ENCODE peak calls at places on chromosome 2, in seven cellular contexts. T, A, V, G, P, R and D are unnamed samples.

GRCh38 chr2:29502452-29502851 is 387.2 kb downstream of the CLIP4 start:
- DNase-seq in R (no peak), G (peak; percentile 32), V (no peak), A (peak; percentile 63), T (no peak), P (no peak), D (no peak)

GRCh38 chr2:14756122-14756541 is 123.6 kb downstream of the LRATD1 start:
- DNase-seq in V (no peak), P (no peak), T (no peak), R (no peak), A (peak; percentile 32), G (no peak), D (no peak)

GRCh38 chr2:154370873-154371272 is 327.6 kb upstream of the KCNJ3 start:
- DNase-seq in A (no peak), V (no peak), P (no peak), G (no peak), R (no peak), T (no peak), D (no peak)

GRCh38 chr2:207408086-207408794 is 121.5 kb upstream of the CREB1 start:
- DNase-seq in V (peak; percentile 35), T (no peak), A (no peak), P (no peak), R (no peak), G (peak; percentile 88), D (no peak)

GRCh38 chr2:27428978-27429541 is 629 bp downstream of the NRBP1 start:
- DNase-seq in R (peak; percentile 92), A (peak; percentile 82), P (peak; percentile 91), T (peak; percentile 93), V (peak; percentile 88), G (peak; percentile 89), D (peak; percentile 79)

GRCh38 chr2:73902284-73902683 is 9.5 kb downstream of the ACTG2 start:
- DNase-seq in R (no peak), P (peak; percentile 17), G (no peak), A (no peak), V (no peak), T (no peak), D (no peak)

GRCh38 chr2:33448216-33448899 is 28.1 kb upstream of the RASGRP3 start:
- DNase-seq in T (no peak), V (no peak), R (no peak), P (no peak), A (no peak), G (no peak), D (no peak)

GRCh38 chr2:208175069-208175842 is 11.9 kb upstream of the CRYGA start:
- DNase-seq in A (peak; percentile 71), G (peak; percentile 78), P (peak; percentile 84), R (peak; percentile 88), V (peak; percentile 77), T (peak; percentile 92), D (peak; percentile 72)

GRCh38 chr2:172047486-172048194 is 37.7 kb upstream of the DLX1 start:
- DNase-seq in P (no peak), G (no peak), R (no peak), A (no peak), V (no peak), T (no peak), D (no peak)

GRCh38 chr2:68767031-68767961 is 32.7 kb downstream of the ARHGAP25 start:
- DNase-seq in T (no peak), R (peak; percentile 85), G (no peak), V (no peak), P (no peak), A (no peak), D (no peak)

GRCh38 chr2:175445276-175445675 is 263.8 kb upstream of the ATP5MC3 start:
- DNase-seq in A (no peak), P (no peak), G (no peak), V (no peak), R (no peak), T (peak; percentile 2), D (no peak)

GRCh38 chr2:108403494-108403893 is 25.7 kb downstream of the SULT1C4 start:
- DNase-seq in T (no peak), P (no peak), G (peak; percentile 48), A (peak; percentile 73), V (no peak), R (peak; percentile 45), D (no peak)

GRCh38 chr2:226738821-226739507 is 60.7 kb downstream of the IRS1 start:
- DNase-seq in G (no peak), T (no peak), V (no peak), R (peak; percentile 52), A (no peak), P (no peak), D (no peak)

GRCh38 chr2:207926133-207927076 is 98.9 kb downstream of the PLEKHM3 start:
- DNase-seq in T (peak; percentile 94), P (peak; percentile 90), R (peak; percentile 53), V (peak; percentile 46), G (no peak), A (peak; percentile 85), D (peak; percentile 46)

GRCh38 chr2:99697811-99698568 is 208.2 kb upstream of the REV1 start:
- DNase-seq in T (peak; percentile 14), A (peak; percentile 98), R (no peak), V (no peak), P (no peak), G (no peak), D (no peak)

GRCh38 chr2:107584577-107584976 is 242.1 kb upstream of the RGPD4 start:
- DNase-seq in V (no peak), G (no peak), R (no peak), P (no peak), A (peak; percentile 51), T (no peak), D (no peak)

GRCh38 chr2:220562375-220563140 is 935.1 kb downstream of the SLC4A3 start:
- DNase-seq in R (no peak), V (no peak), T (no peak), P (no peak), G (no peak), A (no peak), D (no peak)

GRCh38 chr2:40654346-40654745 is 202.5 kb upstream of the SLC8A1 start:
- DNase-seq in R (no peak), V (no peak), A (no peak), G (no peak), T (no peak), P (no peak), D (no peak)

GRCh38 chr2:95207111-95207961 is at the start of gene ZNF892:
- DNase-seq in R (peak; percentile 95), G (peak; percentile 94), A (peak; percentile 82), T (peak; percentile 84), P (peak; percentile 95), V (peak; percentile 93), D (peak; percentile 91)
- H3K27ac ChIP-seq in R (peak within 1 kb of the TSS; percentile 92), G (peak within 1 kb of the TSS; percentile 71), A (peak within 1 kb of the TSS; percentile 53), T (peak within 1 kb of the TSS; percentile 82), P (peak within 1 kb of the TSS; percentile 81), V (peak within 1 kb of the TSS; percentile 90), D (peak within 1 kb of the TSS; percentile 93)

GRCh38 chr2:17753803-17754663 is at the start of the genes GEN1 and SMC6:
- DNase-seq in A (peak; percentile 82), P (peak; percentile 93), G (peak; percentile 95), T (peak; percentile 88), V (peak; percentile 88), R (peak; percentile 96), D (peak; percentile 89)

GRCh38 chr2:17754773-17755425 is 961 bp downstream of the GEN1 start:
- DNase-seq in P (no peak), G (peak; percentile 49), A (no peak), T (no peak), V (no peak), R (no peak), D (no peak)

GRCh38 chr2:17749753-17750438 is 3.7 kb downstream of the SMC6 start:
- DNase-seq in G (no peak), P (no peak), V (no peak), T (no peak), A (no peak), R (no peak), D (no peak)

GRCh38 chr2:17752281-17752680 is 1.3 kb downstream of the SMC6 start:
- DNase-seq in P (no peak), A (no peak), T (no peak), R (no peak), G (no peak), V (no peak), D (no peak)

GRCh38 chr2:17752892-17753802 is 463 bp downstream of the SMC6 start:
- DNase-seq in R (peak; percentile 68), T (peak; percentile 55), P (peak; percentile 66), A (peak; percentile 34), G (peak; percentile 83), V (peak; percentile 64), D (no peak)
- TF ChIP-seq POLR2A in R (peak; percentile 39), T (peak; percentile 37), P (no peak), A (no peak), G (peak; percentile 41), V (no peak), D (peak; percentile 61)

DNA sequence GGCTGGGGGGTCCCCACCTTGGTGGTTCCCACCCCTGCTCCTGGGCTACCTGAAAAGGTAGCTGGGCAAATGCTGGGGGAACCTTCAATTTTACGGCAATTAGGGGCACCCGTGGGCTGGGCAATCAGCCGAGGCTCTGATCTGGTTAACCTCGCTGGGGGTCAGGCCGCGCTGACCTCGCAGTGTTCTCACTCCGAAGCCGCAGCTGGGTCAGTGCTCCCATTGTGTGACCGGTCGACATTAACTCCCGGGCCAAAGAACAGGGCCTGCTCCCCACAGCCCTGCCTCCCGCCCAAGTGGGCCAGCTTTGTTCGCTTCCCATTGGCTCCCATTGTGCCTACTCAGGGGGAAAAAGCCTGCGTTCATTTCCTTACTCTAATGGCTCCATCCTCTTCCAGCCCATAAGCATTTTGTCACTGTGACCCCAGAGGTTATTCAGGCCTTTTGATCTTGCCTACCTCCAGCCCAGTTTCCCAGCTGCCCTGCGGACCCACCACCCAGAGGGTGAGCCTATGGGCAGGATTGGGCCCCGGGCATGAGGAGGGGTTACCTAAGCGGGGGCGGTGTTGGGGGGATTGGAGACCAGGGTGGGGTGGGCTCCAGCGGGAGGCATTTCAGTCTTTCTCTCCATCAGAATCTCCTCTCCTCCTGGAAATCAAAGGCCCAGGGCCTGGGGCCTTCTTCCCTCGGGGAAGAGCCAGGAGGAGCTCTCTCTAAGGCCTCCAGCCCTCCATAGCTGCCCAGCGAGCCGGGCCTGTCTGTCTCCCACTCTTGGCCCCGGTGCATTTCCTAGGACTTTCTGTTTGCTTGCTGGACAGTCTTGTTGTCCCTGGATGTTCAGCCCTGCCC is 90.1 kb downstream of the MYCN start:
- DNase-seq in P (no peak), G (no peak), T (no peak), A (no peak), R (no peak), V (no peak), D (no peak)
- TF ChIP-seq CTCF in P (no peak), G (no peak), T (no peak), A (no peak), R (no peak), V (no peak), D (no peak)

GRCh38 chr2:144502356-144502755 is 17.6 kb downstream of the ZEB2 start:
- DNase-seq in T (no peak), G (no peak), V (no peak), A (no peak), P (no peak), R (no peak), D (no peak)

GRCh38 chr2:144505245-144505801 is 14.6 kb downstream of the ZEB2 start:
- DNase-seq in V (no peak), A (no peak), G (no peak), P (no peak), T (no peak), R (no peak), D (no peak)

GRCh38 chr2:144501118-144501517 is 18.8 kb downstream of the ZEB2 start:
- DNase-seq in R (no peak), G (no peak), V (no peak), A (peak; percentile 67), P (no peak), T (no peak), D (no peak)

GRCh38 chr2:144503221-144503620 is 16.7 kb downstream of the ZEB2 start:
- DNase-seq in P (no peak), A (no peak), R (no peak), T (no peak), G (no peak), V (no peak), D (no peak)

GRCh38 chr2:144504191-144504590 is 15.7 kb downstream of the ZEB2 start:
- DNase-seq in A (no peak), T (no peak), V (no peak), R (no peak), G (no peak), P (no peak), D (no peak)
- H3K27ac ChIP-seq in A (no peak overlapping the region), T (peak overlapping the region; percentile 99), V (no peak overlapping the region), R (peak overlapping the region; percentile 47), G (no peak overlapping the region), P (peak overlapping the region; percentile 41), D (peak overlapping the region; percentile 45)